ENCODE peak calls at places on chromosomes 13 and 19, in four cellular contexts. W, X, I and Z are unnamed samples.

GRCh38 chr13:77860621-77861020 is 58.0 kb downstream of the EDNRB start:
- DNase-seq in I (no peak), X (no peak), W (no peak), Z (no peak)

GRCh38 chr19:49101160-49101559 is 13.0 kb upstream of the LIN7B start:
- DNase-seq in X (no peak), W (no peak), I (no peak), Z (no peak)

GRCh38 chr19:32627714-32628253 is 46.8 kb downstream of the PDCD5 start:
- DNase-seq in I (no peak), X (no peak), W (no peak), Z (no peak)

GRCh38 chr13:37208052-37208451 is 102.6 kb upstream of the CSNK1A1L start:
- DNase-seq in W (no peak), X (no peak), I (no peak), Z (no peak)

GRCh38 chr19:9323557-9323918 is 441 bp upstream of the ZNF559 start:
- DNase-seq in I (peak), W (peak), X (peak), Z (no peak)

GRCh38 chr19:29576761-29577661 is 29.1 kb upstream of the POP4 start:
- DNase-seq in I (no peak), W (no peak), X (no peak), Z (peak)

GRCh38 chr13:37598572-37598971 is at the start of gene POSTN:
- DNase-seq in X (no peak), W (no peak), I (no peak), Z (no peak)

GRCh38 chr19:3783660-3784584 is 2.3 kb downstream of the MATK start:
- DNase-seq in I (peak), X (no peak), W (peak), Z (no peak)

GRCh38 chr13:50693755-50694154 is 149.7 kb downstream of the DLEU7 start:
- DNase-seq in X (peak), W (no peak), I (peak), Z (no peak)

GRCh38 chr19:46073268-46073922 is 32.6 kb upstream of the IGFL4 start:
- DNase-seq in I (no peak), W (no peak), X (no peak), Z (no peak)

GRCh38 chr13:51639171-51639570 is 54.9 kb downstream of the WDFY2 start:
- DNase-seq in W (no peak), X (no peak), I (no peak), Z (no peak)

GRCh38 chr19:18254546-18255500 is 19.4 kb downstream of the IQCN start:
- DNase-seq in W (no peak), I (peak), X (no peak), Z (no peak)

GRCh38 chr19:17260842-17261325 is 3.7 kb downstream of the USHBP1 start:
- DNase-seq in I (peak), W (peak), X (peak), Z (peak)

GRCh38 chr19:45339629-45340028 is 921 bp upstream of the KLC3 start:
- DNase-seq in X (no peak), I (no peak), W (no peak), Z (no peak)

GRCh38 chr19:38485541-38486285 is 52.2 kb downstream of the RYR1 start:
- DNase-seq in X (no peak), W (no peak), I (no peak), Z (no peak)

GRCh38 chr13:73513751-73514150 is 454.9 kb downstream of the KLF5 start:
- DNase-seq in I (no peak), X (no peak), W (no peak), Z (no peak)

DNA sequence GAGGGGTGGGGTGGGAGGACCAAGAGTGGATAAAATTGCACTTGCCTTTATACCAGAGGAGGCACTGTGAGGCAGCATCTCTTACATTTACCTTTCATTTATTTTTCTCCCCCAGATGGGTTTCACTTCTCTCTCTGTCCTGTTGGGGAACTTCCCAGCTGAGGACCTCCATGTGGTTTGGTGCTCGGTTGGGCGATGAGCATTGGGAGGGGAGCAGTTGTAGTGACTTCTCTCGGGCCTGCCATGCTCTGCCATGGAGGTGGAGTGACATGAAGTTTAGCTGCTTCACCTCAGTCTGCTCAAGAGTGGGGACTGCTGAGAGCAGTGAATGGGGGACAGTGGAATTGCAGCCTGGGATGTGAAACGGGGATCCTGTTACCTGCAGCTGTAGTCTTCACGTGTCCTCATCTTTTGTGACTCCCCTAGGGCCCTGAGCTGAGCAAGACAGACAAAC is 23.1 kb upstream of the CXCL17 start:
- DNase-seq in W (no peak), X (no peak), I (no peak), Z (peak)
- TF ChIP-seq CTCF in W (no peak), X (no peak), I (no peak), Z (no peak)

DNA sequence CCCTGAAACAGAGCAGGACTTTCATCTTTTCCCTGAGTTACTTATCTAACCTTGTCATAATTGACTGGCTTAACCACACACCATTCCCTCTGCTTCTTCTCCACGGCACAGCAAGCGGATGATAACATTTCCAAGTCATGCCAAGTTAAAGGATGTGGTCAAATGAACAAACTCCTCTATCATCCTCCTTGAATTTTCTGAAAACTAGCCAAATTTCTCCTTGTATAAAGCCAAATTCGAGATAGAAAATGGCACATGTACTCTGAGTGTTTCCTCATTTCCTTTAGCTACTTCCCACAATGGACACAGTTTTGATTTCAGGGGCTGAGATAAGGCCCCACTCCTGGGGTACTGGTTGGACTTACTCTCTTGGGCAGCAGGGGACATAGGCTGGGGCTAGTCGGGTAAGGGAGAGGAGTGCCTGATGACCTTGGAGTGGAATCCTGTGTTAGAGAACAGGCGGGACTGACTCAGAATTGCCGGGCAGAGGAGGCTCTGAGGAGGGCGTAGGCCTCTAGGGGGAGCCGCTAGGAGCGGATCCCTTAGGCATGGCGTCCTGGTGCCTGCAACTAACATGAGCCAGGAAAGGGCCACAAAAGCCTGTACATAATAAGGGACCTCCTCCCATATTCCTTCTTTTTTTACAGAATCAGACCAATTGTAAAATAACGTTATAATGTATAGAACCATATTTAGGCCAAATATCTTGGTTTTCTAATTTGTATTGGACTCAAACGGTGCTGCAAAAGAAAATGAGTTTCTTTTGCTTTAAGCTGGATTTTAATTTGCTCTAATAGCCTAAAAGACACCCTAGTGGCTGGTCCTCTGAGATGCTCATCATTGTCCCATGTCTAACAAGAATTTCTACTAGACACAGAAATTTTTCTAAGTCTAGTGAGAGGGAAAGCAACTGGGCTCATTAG is 20.4 kb upstream of the TMTC4 start:
- DNase-seq in X (no peak), W (peak), I (peak), Z (no peak)
- TF ChIP-seq CTCF in X (peak), W (peak), I (peak), Z (no peak)

DNA sequence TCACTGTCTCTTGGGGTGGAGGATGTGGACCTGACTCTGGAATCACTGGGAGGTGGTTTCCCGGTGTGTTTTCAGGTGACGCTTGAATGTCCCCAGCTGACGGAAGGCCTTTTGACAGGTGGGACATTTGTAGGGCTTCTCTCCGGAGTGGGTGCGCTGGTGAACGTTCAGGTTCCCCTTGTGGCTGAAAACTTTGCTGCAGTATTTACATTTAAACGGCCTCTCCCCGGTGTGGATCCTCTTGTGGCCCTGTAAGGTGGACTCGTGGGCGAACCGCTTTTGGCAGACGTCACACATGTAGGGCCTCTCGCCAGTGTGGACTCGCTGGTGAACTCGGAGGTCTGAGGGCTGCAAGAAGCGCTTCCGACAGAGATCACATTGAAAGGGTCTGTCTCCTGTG is 7.8 kb downstream of the ZSCAN5B start:
- DNase-seq in X (no peak), I (no peak), W (peak), Z (no peak)
- TF ChIP-seq CTCF in X (no peak), I (no peak), W (no peak), Z (no peak)

GRCh38 chr13:26628706-26629105 is 71.2 kb downstream of the WASF3 start:
- DNase-seq in I (peak), W (peak), X (no peak), Z (no peak)
- TF ChIP-seq CTCF in I (no peak), W (no peak), X (no peak), Z (no peak)

GRCh38 chr19:7831452-7831851 is 1.4 kb downstream of the EVI5L start:
- DNase-seq in X (no peak), W (peak), I (peak), Z (peak)
- TF ChIP-seq CTCF in X (no peak), W (peak), I (no peak), Z (peak)

GRCh38 chr13:24922390-24923304 is 158.7 kb downstream of the RNF17 start:
- DNase-seq in X (peak), I (peak), W (peak), Z (peak)
- TF ChIP-seq CTCF in X (peak), I (no peak), W (no peak), Z (no peak)

GRCh38 chr13:90868321-90868920 is 479.1 kb upstream of the MIR17HG start:
- DNase-seq in W (peak), I (no peak), X (no peak), Z (no peak)

GRCh38 chr13:90872491-90873025 is 474.9 kb upstream of the MIR17HG start:
- DNase-seq in I (no peak), X (no peak), W (no peak), Z (no peak)

GRCh38 chr13:90869580-90869979 is 477.9 kb upstream of the MIR17HG start:
- DNase-seq in I (no peak), W (no peak), X (no peak), Z (no peak)

DNA sequence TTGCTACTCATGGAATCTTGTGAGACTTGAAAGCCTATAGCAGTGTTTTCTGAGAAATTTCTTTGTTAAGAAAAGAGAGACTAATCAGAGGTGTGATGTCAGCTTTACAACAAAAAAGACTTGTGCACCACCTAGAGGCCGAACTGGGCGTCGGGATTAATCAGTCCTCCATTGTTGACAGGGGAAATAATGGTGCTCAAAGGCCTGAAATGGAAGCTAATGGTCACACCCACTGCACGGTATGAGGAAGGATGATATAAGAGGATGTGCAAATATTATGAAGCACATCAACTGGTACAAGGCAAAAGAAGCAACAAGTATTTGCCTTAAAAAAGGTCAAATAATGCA is 480.2 kb upstream of the MIR17HG start:
- DNase-seq in I (peak), W (peak), X (peak), Z (peak)
- TF ChIP-seq CTCF in I (peak), W (peak), X (peak), Z (peak)

DNA sequence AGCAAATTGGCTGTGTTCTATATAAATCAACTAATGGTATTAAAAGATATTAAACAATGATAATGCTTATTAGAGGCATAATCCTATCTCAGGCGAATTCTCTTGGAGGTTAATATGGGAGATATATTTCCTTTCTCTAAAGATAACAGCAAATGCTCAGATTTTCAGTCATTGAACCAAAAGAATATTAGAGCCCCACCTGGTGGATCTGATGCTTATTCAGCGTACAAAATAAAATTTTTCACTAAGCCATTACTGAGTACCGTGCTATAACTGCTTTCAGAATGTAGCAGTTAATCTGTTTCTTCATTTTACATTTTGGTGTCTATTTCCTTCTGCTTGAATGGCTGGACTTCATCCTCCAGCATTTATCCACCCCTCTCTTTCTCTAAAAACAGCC is 143.3 kb upstream of the IPO5 start:
- DNase-seq in I (no peak), X (no peak), W (peak), Z (no peak)
- TF ChIP-seq CTCF in I (no peak), X (peak), W (peak), Z (no peak)

GRCh38 chr13:113489171-113489548 is 1.4 kb downstream of the DCUN1D2 start:
- DNase-seq in W (no peak), X (no peak), I (peak), Z (no peak)
- TF ChIP-seq CTCF in W (no peak), X (no peak), I (no peak), Z (no peak)

DNA sequence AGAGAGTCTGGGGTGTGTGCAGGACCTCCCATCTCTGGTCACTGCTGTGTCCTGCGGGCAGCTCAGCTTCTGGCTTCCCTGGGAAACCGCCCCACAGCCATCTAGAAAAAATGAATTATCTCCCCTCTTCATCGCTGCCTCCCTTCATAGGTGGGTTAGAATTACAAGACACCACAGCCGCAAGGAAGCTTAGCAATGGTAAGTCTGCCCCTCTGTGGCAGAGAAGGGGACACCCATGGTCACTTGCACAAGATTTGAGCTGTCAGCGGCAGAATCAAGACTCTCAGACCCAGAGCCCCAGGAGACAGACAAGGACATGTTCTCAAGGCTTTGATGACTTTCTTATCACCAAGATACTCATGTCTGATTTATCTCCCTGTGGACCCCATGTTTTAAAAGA is 110.8 kb upstream of the PABPC3 start:
- DNase-seq in I (peak), X (no peak), W (no peak), Z (no peak)
- TF ChIP-seq CTCF in I (no peak), X (no peak), W (no peak), Z (no peak)